ENCODE peak calls at places on chromosomes 5 and 9, in eight cellular contexts. Z is CD8-positive, alpha-beta T cell; T is NCI-H1417; Y is cardiac fibroblast; Q is fibroblast of pulmonary artery; J is iris pigment epithelial cell; P is NCI-H345; M is activated naive CD4-positive, alpha-beta T cell. S is an unnamed sample.

GRCh38 chr5:132425009-132425937 is 55.8 kb downstream of the SLC22A5 start:
- DNase-seq in Z (peak; percentile 70), T (no peak), Y (peak; percentile 59), Q (peak; percentile 63), J (peak; percentile 92), P (no peak), M (no peak), S (no peak)

GRCh38 chr9:129232839-129233568 is 54.9 kb upstream of the IER5L start:
- DNase-seq in Z (no peak), T (no peak), Y (peak; percentile 88), Q (peak; percentile 92), J (peak; percentile 24), P (no peak), M (no peak), S (no peak)

GRCh38 chr5:126884269-126884819 is 107.4 kb downstream of the LMNB1 start:
- DNase-seq in Z (no peak), T (no peak), Y (peak; percentile 77), Q (peak; percentile 80), J (peak; percentile 96), P (no peak), M (no peak), S (no peak)

GRCh38 chr9:127569819-127570401 is 42.2 kb upstream of the STXBP1 start:
- DNase-seq in Z (peak; percentile 23), T (peak; percentile 82), Y (no peak), Q (peak; percentile 24), J (no peak), P (peak; percentile 82), M (no peak), S (no peak)

GRCh38 chr9:109716631-109717030 is 63.4 kb upstream of the PALM2AKAP2 start:
- DNase-seq in Z (no peak), T (no peak), Y (no peak), Q (no peak), J (no peak), P (no peak), M (no peak), S (no peak)

GRCh38 chr5:181024245-181025029 is 15.6 kb upstream of the BTNL9 start:
- DNase-seq in Z (no peak), T (no peak), Y (no peak), Q (no peak), J (no peak), P (peak; percentile 14), M (no peak), S (no peak)

GRCh38 chr9:9214052-9214451 is 1398.8 kb downstream of the PTPRD start:
- DNase-seq in Z (no peak), T (peak; percentile 56), Y (no peak), Q (no peak), J (no peak), P (peak; percentile 60), M (no peak), S (no peak)

GRCh38 chr9:130888146-130888885 is 8.3 kb downstream of the QRFP start:
- DNase-seq in Z (no peak), T (no peak), Y (no peak), Q (no peak), J (no peak), P (no peak), M (no peak), S (no peak)

GRCh38 chr9:133980864-133981588 is 11.1 kb downstream of the VAV2 start:
- DNase-seq in Z (no peak), T (peak; percentile 44), Y (no peak), Q (no peak), J (no peak), P (no peak), M (no peak), S (no peak)

GRCh38 chr5:116528519-116529234 is 45.9 kb downstream of the SEMA6A start:
- DNase-seq in Z (no peak), T (peak; percentile 81), Y (no peak), Q (no peak), J (no peak), P (no peak), M (no peak), S (no peak)

GRCh38 chr9:117763314-117763713 is 59.1 kb downstream of the TLR4 start:
- DNase-seq in Z (no peak), T (no peak), Y (no peak), Q (peak; percentile 29), J (peak; percentile 53), P (no peak), M (no peak), S (no peak)

GRCh38 chr9:73079326-73079725 is 72.3 kb upstream of the ANXA1 start:
- DNase-seq in Z (no peak), T (peak; percentile 54), Y (no peak), Q (no peak), J (no peak), P (no peak), M (no peak), S (no peak)

GRCh38 chr5:135221696-135222095 is 177.3 kb downstream of the MACROH2A1 start:
- DNase-seq in Z (peak; percentile 7), T (no peak), Y (no peak), Q (no peak), J (no peak), P (no peak), M (no peak), S (no peak)

GRCh38 chr5:79259810-79260209 is 23.9 kb downstream of the JMY start:
- DNase-seq in Z (no peak), T (no peak), Y (no peak), Q (no peak), J (no peak), P (no peak), M (no peak), S (no peak)

GRCh38 chr5:81558188-81558587 is 164.3 kb upstream of the ACOT12 start:
- DNase-seq in Z (no peak), T (no peak), Y (no peak), Q (no peak), J (no peak), P (no peak), M (no peak), S (no peak)

GRCh38 chr9:92988215-92988731 is 41.0 kb downstream of the FGD3 start:
- DNase-seq in Z (no peak), T (no peak), Y (no peak), Q (no peak), J (no peak), P (peak; percentile 68), M (no peak), S (no peak)

GRCh38 chr9:36258989-36259315 is 704 bp upstream of the GNE start:
- DNase-seq in Z (no peak), T (no peak), Y (peak; percentile 18), Q (no peak), J (no peak), P (no peak), M (no peak), S (no peak)

GRCh38 chr5:107805819-107806218 is 135.1 kb upstream of the EFNA5 start:
- DNase-seq in Z (no peak), T (peak; percentile 71), Y (no peak), Q (no peak), J (no peak), P (peak; percentile 2), M (no peak), S (no peak)

GRCh38 chr5:72268753-72269410 is 51.2 kb downstream of the MRPS27 start:
- DNase-seq in Z (peak; percentile 44), T (peak; percentile 67), Y (peak; percentile 66), Q (peak; percentile 64), J (peak; percentile 53), P (no peak), M (no peak), S (peak; percentile 19)

GRCh38 chr5:123164019-123164418 is 75.0 kb downstream of the PRDM6 start:
- DNase-seq in Z (no peak), T (no peak), Y (peak; percentile 5), Q (no peak), J (no peak), P (no peak), M (no peak), S (no peak)

GRCh38 chr5:106634375-106634774 is 1036.4 kb downstream of the EFNA5 start:
- DNase-seq in Z (no peak), T (no peak), Y (no peak), Q (no peak), J (no peak), P (no peak), M (no peak), S (no peak)

GRCh38 chr5:116509483-116510244 is 65.0 kb downstream of the SEMA6A start:
- DNase-seq in Z (no peak), T (no peak), Y (peak; percentile 32), Q (no peak), J (no peak), P (no peak), M (no peak), S (no peak)

GRCh38 chr9:3337515-3337914 is 188.3 kb downstream of the RFX3 start:
- DNase-seq in Z (no peak), T (no peak), Y (peak; percentile 87), Q (peak; percentile 85), J (peak; percentile 85), P (no peak), M (no peak), S (no peak)

GRCh38 chr9:99485461-99485860 is 263.4 kb downstream of the SEC61B start:
- DNase-seq in Z (no peak), T (no peak), Y (peak; percentile 8), Q (no peak), J (peak; percentile 74), P (no peak), M (no peak), S (no peak)

GRCh38 chr9:135282001-135282731 is 194.7 kb downstream of the OLFM1 start:
- DNase-seq in Z (peak; percentile 12), T (peak; percentile 89), Y (peak; percentile 34), Q (peak; percentile 27), J (no peak), P (peak; percentile 97), M (no peak), S (no peak)

GRCh38 chr9:91033270-91033669 is 231.7 kb downstream of the SYK start:
- DNase-seq in Z (no peak), T (no peak), Y (no peak), Q (no peak), J (no peak), P (no peak), M (no peak), S (no peak)

GRCh38 chr5:3593771-3594513 is 1.7 kb upstream of the IRX1 start:
- DNase-seq in Z (no peak), T (no peak), Y (no peak), Q (no peak), J (no peak), P (no peak), M (no peak), S (no peak)

GRCh38 chr5:79924936-79925893 is 65.8 kb downstream of the MTX3 start:
- DNase-seq in Z (no peak), T (no peak), Y (peak; percentile 22), Q (peak; percentile 20), J (peak; percentile 38), P (no peak), M (no peak), S (no peak)

GRCh38 chr5:171226096-171226495 is 83.0 kb upstream of the TLX3 start:
- DNase-seq in Z (no peak), T (peak; percentile 19), Y (no peak), Q (no peak), J (peak; percentile 20), P (no peak), M (no peak), S (no peak)

GRCh38 chr9:121059998-121060636 is 10.0 kb upstream of the C5 start:
- DNase-seq in Z (peak; percentile 24), T (peak; percentile 80), Y (peak; percentile 84), Q (peak; percentile 82), J (peak; percentile 80), P (peak; percentile 45), M (no peak), S (peak; percentile 39)

GRCh38 chr5:138503487-138504270 is 38.4 kb downstream of the EGR1 start:
- DNase-seq in Z (peak; percentile 24), T (peak; percentile 68), Y (peak; percentile 82), Q (peak; percentile 81), J (peak; percentile 64), P (peak; percentile 62), M (no peak), S (no peak)

GRCh38 chr5:69288069-69288468 is 44.5 kb downstream of the CCDC125 start:
- DNase-seq in Z (no peak), T (no peak), Y (no peak), Q (no peak), J (no peak), P (no peak), M (no peak), S (no peak)

GRCh38 chr5:139952464-139953070 is 90.5 kb downstream of the NRG2 start:
- DNase-seq in Z (no peak), T (peak; percentile 1), Y (no peak), Q (no peak), J (no peak), P (no peak), M (no peak), S (no peak)